ENCODE peak calls at places on chromosome 17, in seven cellular contexts. One of them, this sample, is unnamed.

GRCh38 chr17:32627233-32628008 is 140.6 kb downstream of the CDK5R1 start:
- DNase-seq in T-cell: no peak
- DNase-seq in neural progenitor cell: peak
- DNase-seq in GM10248: no peak
- DNase-seq in activated naive CD4-positive, alpha-beta T cell treated with anti-CD3 and anti-CD28 coated beads, Interleukin-2, amount 50 U/mL, for 16 hours: no peak
- DNase-seq in stimulated activated CD8-positive, alpha-beta memory T cell treated with anti-CD3 and anti-CD28 coated beads, Interleukin-15, amount 100 ng/mL, for 4 hours: no peak
- DNase-seq in dorsolateral prefrontal cortex: peak
- DNase-seq in this sample: no peak

GRCh38 chr17:75404223-75404738 is 1.2 kb downstream of the GRB2 start:
- DNase-seq in activated naive CD4-positive, alpha-beta T cell treated with anti-CD3 and anti-CD28 coated beads, Interleukin-2, amount 50 U/mL, for 16 hours: peak
- DNase-seq in dorsolateral prefrontal cortex: peak
- DNase-seq in stimulated activated CD8-positive, alpha-beta memory T cell treated with anti-CD3 and anti-CD28 coated beads, Interleukin-15, amount 100 ng/mL, for 4 hours: no peak
- DNase-seq in GM10248: peak
- DNase-seq in T-cell: peak
- DNase-seq in neural progenitor cell: peak
- DNase-seq in this sample: peak

GRCh38 chr17:9802701-9803100 is 11.3 kb upstream of the DHRS7C start:
- DNase-seq in dorsolateral prefrontal cortex: no peak
- DNase-seq in GM10248: no peak
- DNase-seq in T-cell: no peak
- DNase-seq in stimulated activated CD8-positive, alpha-beta memory T cell treated with anti-CD3 and anti-CD28 coated beads, Interleukin-15, amount 100 ng/mL, for 4 hours: no peak
- DNase-seq in neural progenitor cell: no peak
- DNase-seq in activated naive CD4-positive, alpha-beta T cell treated with anti-CD3 and anti-CD28 coated beads, Interleukin-2, amount 50 U/mL, for 16 hours: no peak
- DNase-seq in this sample: no peak

GRCh38 chr17:44097110-44097810 is 26.2 kb downstream of the HDAC5 start:
- DNase-seq in neural progenitor cell: no peak
- DNase-seq in dorsolateral prefrontal cortex: no peak
- DNase-seq in activated naive CD4-positive, alpha-beta T cell treated with anti-CD3 and anti-CD28 coated beads, Interleukin-2, amount 50 U/mL, for 16 hours: no peak
- DNase-seq in stimulated activated CD8-positive, alpha-beta memory T cell treated with anti-CD3 and anti-CD28 coated beads, Interleukin-15, amount 100 ng/mL, for 4 hours: no peak
- DNase-seq in T-cell: no peak
- DNase-seq in GM10248: no peak
- DNase-seq in this sample: peak

GRCh38 chr17:71180801-71181385 is 939.9 kb upstream of the SOX9 start:
- DNase-seq in neural progenitor cell: no peak
- DNase-seq in stimulated activated CD8-positive, alpha-beta memory T cell treated with anti-CD3 and anti-CD28 coated beads, Interleukin-15, amount 100 ng/mL, for 4 hours: no peak
- DNase-seq in GM10248: no peak
- DNase-seq in T-cell: no peak
- DNase-seq in dorsolateral prefrontal cortex: no peak
- DNase-seq in activated naive CD4-positive, alpha-beta T cell treated with anti-CD3 and anti-CD28 coated beads, Interleukin-2, amount 50 U/mL, for 16 hours: no peak
- DNase-seq in this sample: peak

GRCh38 chr17:58352843-58353719 is 1.1 kb upstream of the SUPT4H1 start:
- DNase-seq in dorsolateral prefrontal cortex: no peak
- DNase-seq in neural progenitor cell: peak
- DNase-seq in T-cell: no peak
- DNase-seq in activated naive CD4-positive, alpha-beta T cell treated with anti-CD3 and anti-CD28 coated beads, Interleukin-2, amount 50 U/mL, for 16 hours: no peak
- DNase-seq in GM10248: no peak
- DNase-seq in stimulated activated CD8-positive, alpha-beta memory T cell treated with anti-CD3 and anti-CD28 coated beads, Interleukin-15, amount 100 ng/mL, for 4 hours: no peak
- DNase-seq in this sample: no peak

GRCh38 chr17:78432929-78433727 is 54.7 kb downstream of the PGS1 start:
- DNase-seq in neural progenitor cell: no peak
- DNase-seq in T-cell: no peak
- DNase-seq in activated naive CD4-positive, alpha-beta T cell treated with anti-CD3 and anti-CD28 coated beads, Interleukin-2, amount 50 U/mL, for 16 hours: no peak
- DNase-seq in stimulated activated CD8-positive, alpha-beta memory T cell treated with anti-CD3 and anti-CD28 coated beads, Interleukin-15, amount 100 ng/mL, for 4 hours: no peak
- DNase-seq in GM10248: no peak
- DNase-seq in dorsolateral prefrontal cortex: no peak
- DNase-seq in this sample: no peak

GRCh38 chr17:48483471-48484131 is 47.2 kb downstream of the HOXB1 start:
- DNase-seq in neural progenitor cell: no peak
- DNase-seq in dorsolateral prefrontal cortex: no peak
- DNase-seq in activated naive CD4-positive, alpha-beta T cell treated with anti-CD3 and anti-CD28 coated beads, Interleukin-2, amount 50 U/mL, for 16 hours: no peak
- DNase-seq in GM10248: peak
- DNase-seq in stimulated activated CD8-positive, alpha-beta memory T cell treated with anti-CD3 and anti-CD28 coated beads, Interleukin-15, amount 100 ng/mL, for 4 hours: no peak
- DNase-seq in T-cell: no peak
- DNase-seq in this sample: peak

GRCh38 chr17:71176928-71177443 is 943.8 kb upstream of the SOX9 start:
- DNase-seq in neural progenitor cell: no peak
- DNase-seq in T-cell: no peak
- DNase-seq in activated naive CD4-positive, alpha-beta T cell treated with anti-CD3 and anti-CD28 coated beads, Interleukin-2, amount 50 U/mL, for 16 hours: no peak
- DNase-seq in stimulated activated CD8-positive, alpha-beta memory T cell treated with anti-CD3 and anti-CD28 coated beads, Interleukin-15, amount 100 ng/mL, for 4 hours: no peak
- DNase-seq in dorsolateral prefrontal cortex: no peak
- DNase-seq in GM10248: no peak
- DNase-seq in this sample: no peak

GRCh38 chr17:31754239-31754945 is 104.7 kb downstream of the COPRS start:
- DNase-seq in activated naive CD4-positive, alpha-beta T cell treated with anti-CD3 and anti-CD28 coated beads, Interleukin-2, amount 50 U/mL, for 16 hours: no peak
- DNase-seq in stimulated activated CD8-positive, alpha-beta memory T cell treated with anti-CD3 and anti-CD28 coated beads, Interleukin-15, amount 100 ng/mL, for 4 hours: no peak
- DNase-seq in GM10248: no peak
- DNase-seq in dorsolateral prefrontal cortex: no peak
- DNase-seq in neural progenitor cell: no peak
- DNase-seq in T-cell: no peak
- DNase-seq in this sample: peak

GRCh38 chr17:40058865-40059264 is 3.9 kb upstream of the THRA start:
- DNase-seq in GM10248: no peak
- DNase-seq in stimulated activated CD8-positive, alpha-beta memory T cell treated with anti-CD3 and anti-CD28 coated beads, Interleukin-15, amount 100 ng/mL, for 4 hours: no peak
- DNase-seq in activated naive CD4-positive, alpha-beta T cell treated with anti-CD3 and anti-CD28 coated beads, Interleukin-2, amount 50 U/mL, for 16 hours: no peak
- DNase-seq in dorsolateral prefrontal cortex: no peak
- DNase-seq in neural progenitor cell: no peak
- DNase-seq in T-cell: no peak
- DNase-seq in this sample: no peak

GRCh38 chr17:20315821-20316220 is 151.5 kb downstream of the LGALS9B start:
- DNase-seq in dorsolateral prefrontal cortex: no peak
- DNase-seq in activated naive CD4-positive, alpha-beta T cell treated with anti-CD3 and anti-CD28 coated beads, Interleukin-2, amount 50 U/mL, for 16 hours: no peak
- DNase-seq in neural progenitor cell: no peak
- DNase-seq in GM10248: no peak
- DNase-seq in stimulated activated CD8-positive, alpha-beta memory T cell treated with anti-CD3 and anti-CD28 coated beads, Interleukin-15, amount 100 ng/mL, for 4 hours: no peak
- DNase-seq in T-cell: no peak
- DNase-seq in this sample: peak

GRCh38 chr17:58268774-58269556 is 11.8 kb downstream of the MPO start:
- DNase-seq in GM10248: no peak
- DNase-seq in T-cell: no peak
- DNase-seq in activated naive CD4-positive, alpha-beta T cell treated with anti-CD3 and anti-CD28 coated beads, Interleukin-2, amount 50 U/mL, for 16 hours: no peak
- DNase-seq in dorsolateral prefrontal cortex: no peak
- DNase-seq in stimulated activated CD8-positive, alpha-beta memory T cell treated with anti-CD3 and anti-CD28 coated beads, Interleukin-15, amount 100 ng/mL, for 4 hours: no peak
- DNase-seq in neural progenitor cell: no peak
- DNase-seq in this sample: no peak

GRCh38 chr17:57045868-57046671 is 39.0 kb upstream of the AKAP1 start:
- DNase-seq in T-cell: peak
- DNase-seq in neural progenitor cell: no peak
- DNase-seq in dorsolateral prefrontal cortex: no peak
- DNase-seq in GM10248: peak
- DNase-seq in activated naive CD4-positive, alpha-beta T cell treated with anti-CD3 and anti-CD28 coated beads, Interleukin-2, amount 50 U/mL, for 16 hours: peak
- DNase-seq in stimulated activated CD8-positive, alpha-beta memory T cell treated with anti-CD3 and anti-CD28 coated beads, Interleukin-15, amount 100 ng/mL, for 4 hours: peak
- DNase-seq in this sample: no peak

GRCh38 chr17:58312021-58312630 is 16.5 kb downstream of the TSPOAP1 start:
- DNase-seq in activated naive CD4-positive, alpha-beta T cell treated with anti-CD3 and anti-CD28 coated beads, Interleukin-2, amount 50 U/mL, for 16 hours: no peak
- DNase-seq in neural progenitor cell: no peak
- DNase-seq in stimulated activated CD8-positive, alpha-beta memory T cell treated with anti-CD3 and anti-CD28 coated beads, Interleukin-15, amount 100 ng/mL, for 4 hours: no peak
- DNase-seq in dorsolateral prefrontal cortex: peak
- DNase-seq in GM10248: no peak
- DNase-seq in T-cell: no peak
- DNase-seq in this sample: no peak

GRCh38 chr17:40602445-40603443 is 37.5 kb upstream of the CCR7 start:
- DNase-seq in neural progenitor cell: no peak
- DNase-seq in stimulated activated CD8-positive, alpha-beta memory T cell treated with anti-CD3 and anti-CD28 coated beads, Interleukin-15, amount 100 ng/mL, for 4 hours: no peak
- DNase-seq in activated naive CD4-positive, alpha-beta T cell treated with anti-CD3 and anti-CD28 coated beads, Interleukin-2, amount 50 U/mL, for 16 hours: peak
- DNase-seq in GM10248: peak
- DNase-seq in T-cell: peak
- DNase-seq in dorsolateral prefrontal cortex: no peak
- DNase-seq in this sample: no peak

GRCh38 chr17:1711804-1712203 is 1.6 kb upstream of the TLCD2 start:
- DNase-seq in activated naive CD4-positive, alpha-beta T cell treated with anti-CD3 and anti-CD28 coated beads, Interleukin-2, amount 50 U/mL, for 16 hours: no peak
- DNase-seq in GM10248: no peak
- DNase-seq in dorsolateral prefrontal cortex: no peak
- DNase-seq in T-cell: no peak
- DNase-seq in neural progenitor cell: no peak
- DNase-seq in stimulated activated CD8-positive, alpha-beta memory T cell treated with anti-CD3 and anti-CD28 coated beads, Interleukin-15, amount 100 ng/mL, for 4 hours: no peak
- DNase-seq in this sample: no peak

GRCh38 chr17:41420134-41420533 is 4.3 kb downstream of the KRT37 start:
- DNase-seq in activated naive CD4-positive, alpha-beta T cell treated with anti-CD3 and anti-CD28 coated beads, Interleukin-2, amount 50 U/mL, for 16 hours: no peak
- DNase-seq in dorsolateral prefrontal cortex: no peak
- DNase-seq in GM10248: no peak
- DNase-seq in T-cell: no peak
- DNase-seq in stimulated activated CD8-positive, alpha-beta memory T cell treated with anti-CD3 and anti-CD28 coated beads, Interleukin-15, amount 100 ng/mL, for 4 hours: no peak
- DNase-seq in neural progenitor cell: no peak
- DNase-seq in this sample: no peak

GRCh38 chr17:20823890-20824289 is 218.9 kb downstream of the USP22 start:
- DNase-seq in stimulated activated CD8-positive, alpha-beta memory T cell treated with anti-CD3 and anti-CD28 coated beads, Interleukin-15, amount 100 ng/mL, for 4 hours: no peak
- DNase-seq in T-cell: no peak
- DNase-seq in neural progenitor cell: no peak
- DNase-seq in activated naive CD4-positive, alpha-beta T cell treated with anti-CD3 and anti-CD28 coated beads, Interleukin-2, amount 50 U/mL, for 16 hours: no peak
- DNase-seq in dorsolateral prefrontal cortex: no peak
- DNase-seq in GM10248: no peak
- DNase-seq in this sample: no peak

GRCh38 chr17:50047488-50048126 is 8.3 kb upstream of the ITGA3 start:
- DNase-seq in neural progenitor cell: no peak
- DNase-seq in T-cell: no peak
- DNase-seq in stimulated activated CD8-positive, alpha-beta memory T cell treated with anti-CD3 and anti-CD28 coated beads, Interleukin-15, amount 100 ng/mL, for 4 hours: no peak
- DNase-seq in activated naive CD4-positive, alpha-beta T cell treated with anti-CD3 and anti-CD28 coated beads, Interleukin-2, amount 50 U/mL, for 16 hours: no peak
- DNase-seq in GM10248: no peak
- DNase-seq in dorsolateral prefrontal cortex: no peak
- DNase-seq in this sample: no peak

GRCh38 chr17:1940810-1941185 is 84.3 kb downstream of the RTN4RL1 start:
- DNase-seq in activated naive CD4-positive, alpha-beta T cell treated with anti-CD3 and anti-CD28 coated beads, Interleukin-2, amount 50 U/mL, for 16 hours: no peak
- DNase-seq in dorsolateral prefrontal cortex: no peak
- DNase-seq in GM10248: no peak
- DNase-seq in T-cell: no peak
- DNase-seq in stimulated activated CD8-positive, alpha-beta memory T cell treated with anti-CD3 and anti-CD28 coated beads, Interleukin-15, amount 100 ng/mL, for 4 hours: no peak
- DNase-seq in neural progenitor cell: peak
- DNase-seq in this sample: no peak

GRCh38 chr17:65095465-65095864 is 38.9 kb upstream of the GNA13 start:
- DNase-seq in activated naive CD4-positive, alpha-beta T cell treated with anti-CD3 and anti-CD28 coated beads, Interleukin-2, amount 50 U/mL, for 16 hours: no peak
- DNase-seq in T-cell: no peak
- DNase-seq in neural progenitor cell: no peak
- DNase-seq in GM10248: no peak
- DNase-seq in stimulated activated CD8-positive, alpha-beta memory T cell treated with anti-CD3 and anti-CD28 coated beads, Interleukin-15, amount 100 ng/mL, for 4 hours: no peak
- DNase-seq in dorsolateral prefrontal cortex: no peak
- DNase-seq in this sample: no peak

GRCh38 chr17:1608676-1609075 is 20.0 kb downstream of the SLC43A2 start:
- DNase-seq in dorsolateral prefrontal cortex: no peak
- DNase-seq in stimulated activated CD8-positive, alpha-beta memory T cell treated with anti-CD3 and anti-CD28 coated beads, Interleukin-15, amount 100 ng/mL, for 4 hours: no peak
- DNase-seq in neural progenitor cell: no peak
- DNase-seq in activated naive CD4-positive, alpha-beta T cell treated with anti-CD3 and anti-CD28 coated beads, Interleukin-2, amount 50 U/mL, for 16 hours: no peak
- DNase-seq in GM10248: no peak
- DNase-seq in T-cell: no peak
- DNase-seq in this sample: no peak

GRCh38 chr17:57727776-57728175 is 17.3 kb downstream of the CCDC182 start:
- DNase-seq in stimulated activated CD8-positive, alpha-beta memory T cell treated with anti-CD3 and anti-CD28 coated beads, Interleukin-15, amount 100 ng/mL, for 4 hours: no peak
- DNase-seq in activated naive CD4-positive, alpha-beta T cell treated with anti-CD3 and anti-CD28 coated beads, Interleukin-2, amount 50 U/mL, for 16 hours: no peak
- DNase-seq in neural progenitor cell: no peak
- DNase-seq in dorsolateral prefrontal cortex: no peak
- DNase-seq in T-cell: no peak
- DNase-seq in GM10248: no peak
- DNase-seq in this sample: no peak

GRCh38 chr17:50337956-50338355 is 8.0 kb upstream of the XYLT2 start:
- DNase-seq in stimulated activated CD8-positive, alpha-beta memory T cell treated with anti-CD3 and anti-CD28 coated beads, Interleukin-15, amount 100 ng/mL, for 4 hours: no peak
- DNase-seq in neural progenitor cell: no peak
- DNase-seq in T-cell: no peak
- DNase-seq in GM10248: no peak
- DNase-seq in activated naive CD4-positive, alpha-beta T cell treated with anti-CD3 and anti-CD28 coated beads, Interleukin-2, amount 50 U/mL, for 16 hours: no peak
- DNase-seq in dorsolateral prefrontal cortex: no peak
- DNase-seq in this sample: no peak

GRCh38 chr17:59893617-59894100 is 738 bp downstream of the RPS6KB1 start:
- DNase-seq in activated naive CD4-positive, alpha-beta T cell treated with anti-CD3 and anti-CD28 coated beads, Interleukin-2, amount 50 U/mL, for 16 hours: no peak
- DNase-seq in stimulated activated CD8-positive, alpha-beta memory T cell treated with anti-CD3 and anti-CD28 coated beads, Interleukin-15, amount 100 ng/mL, for 4 hours: no peak
- DNase-seq in T-cell: peak
- DNase-seq in neural progenitor cell: peak
- DNase-seq in dorsolateral prefrontal cortex: no peak
- DNase-seq in GM10248: peak
- DNase-seq in this sample: peak

GRCh38 chr17:80961516-80961915 is 30.1 kb upstream of the CHMP6 start:
- DNase-seq in GM10248: no peak
- DNase-seq in activated naive CD4-positive, alpha-beta T cell treated with anti-CD3 and anti-CD28 coated beads, Interleukin-2, amount 50 U/mL, for 16 hours: no peak
- DNase-seq in T-cell: no peak
- DNase-seq in neural progenitor cell: no peak
- DNase-seq in stimulated activated CD8-positive, alpha-beta memory T cell treated with anti-CD3 and anti-CD28 coated beads, Interleukin-15, amount 100 ng/mL, for 4 hours: no peak
- DNase-seq in dorsolateral prefrontal cortex: no peak
- DNase-seq in this sample: no peak

GRCh38 chr17:48989100-48989499 is 8.1 kb upstream of the IGF2BP1 start:
- DNase-seq in activated naive CD4-positive, alpha-beta T cell treated with anti-CD3 and anti-CD28 coated beads, Interleukin-2, amount 50 U/mL, for 16 hours: no peak
- DNase-seq in GM10248: no peak
- DNase-seq in neural progenitor cell: no peak
- DNase-seq in stimulated activated CD8-positive, alpha-beta memory T cell treated with anti-CD3 and anti-CD28 coated beads, Interleukin-15, amount 100 ng/mL, for 4 hours: no peak
- DNase-seq in T-cell: no peak
- DNase-seq in dorsolateral prefrontal cortex: no peak
- DNase-seq in this sample: no peak

GRCh38 chr17:56184650-56185049 is 31.4 kb downstream of the ANKFN1 start:
- DNase-seq in T-cell: no peak
- DNase-seq in stimulated activated CD8-positive, alpha-beta memory T cell treated with anti-CD3 and anti-CD28 coated beads, Interleukin-15, amount 100 ng/mL, for 4 hours: no peak
- DNase-seq in neural progenitor cell: no peak
- DNase-seq in activated naive CD4-positive, alpha-beta T cell treated with anti-CD3 and anti-CD28 coated beads, Interleukin-2, amount 50 U/mL, for 16 hours: no peak
- DNase-seq in GM10248: no peak
- DNase-seq in dorsolateral prefrontal cortex: no peak
- DNase-seq in this sample: peak

GRCh38 chr17:58535431-58535830 is 21.0 kb upstream of the MTMR4 start:
- DNase-seq in GM10248: no peak
- DNase-seq in T-cell: no peak
- DNase-seq in activated naive CD4-positive, alpha-beta T cell treated with anti-CD3 and anti-CD28 coated beads, Interleukin-2, amount 50 U/mL, for 16 hours: no peak
- DNase-seq in dorsolateral prefrontal cortex: no peak
- DNase-seq in stimulated activated CD8-positive, alpha-beta memory T cell treated with anti-CD3 and anti-CD28 coated beads, Interleukin-15, amount 100 ng/mL, for 4 hours: no peak
- DNase-seq in neural progenitor cell: no peak
- DNase-seq in this sample: no peak

GRCh38 chr17:32819035-32819434 is 57.9 kb downstream of the MYO1D start:
- DNase-seq in GM10248: no peak
- DNase-seq in dorsolateral prefrontal cortex: no peak
- DNase-seq in T-cell: no peak
- DNase-seq in neural progenitor cell: no peak
- DNase-seq in activated naive CD4-positive, alpha-beta T cell treated with anti-CD3 and anti-CD28 coated beads, Interleukin-2, amount 50 U/mL, for 16 hours: no peak
- DNase-seq in stimulated activated CD8-positive, alpha-beta memory T cell treated with anti-CD3 and anti-CD28 coated beads, Interleukin-15, amount 100 ng/mL, for 4 hours: no peak
- DNase-seq in this sample: no peak

GRCh38 chr17:78174870-78175642 is 6.7 kb downstream of the SYNGR2 start:
- DNase-seq in dorsolateral prefrontal cortex: no peak
- DNase-seq in neural progenitor cell: peak
- DNase-seq in activated naive CD4-positive, alpha-beta T cell treated with anti-CD3 and anti-CD28 coated beads, Interleukin-2, amount 50 U/mL, for 16 hours: no peak
- DNase-seq in stimulated activated CD8-positive, alpha-beta memory T cell treated with anti-CD3 and anti-CD28 coated beads, Interleukin-15, amount 100 ng/mL, for 4 hours: no peak
- DNase-seq in T-cell: no peak
- DNase-seq in GM10248: no peak
- DNase-seq in this sample: no peak

GRCh38 chr17:78767806-78768205 is 14.3 kb downstream of the CYTH1 start:
- DNase-seq in T-cell: no peak
- DNase-seq in neural progenitor cell: no peak
- DNase-seq in GM10248: no peak
- DNase-seq in dorsolateral prefrontal cortex: no peak
- DNase-seq in activated naive CD4-positive, alpha-beta T cell treated with anti-CD3 and anti-CD28 coated beads, Interleukin-2, amount 50 U/mL, for 16 hours: no peak
- DNase-seq in stimulated activated CD8-positive, alpha-beta memory T cell treated with anti-CD3 and anti-CD28 coated beads, Interleukin-15, amount 100 ng/mL, for 4 hours: no peak
- DNase-seq in this sample: no peak